ENCODE peak calls at places on chromosome 20, in eight cellular contexts. S is right lobe of liver, K is testis, G is H1, T is GM12878, W is stomach, A is IMR-90, N is breast epithelium. Q is an unnamed sample.
A peak's percentile ranks its signal among the peaks of the same experiment; 100 is the strongest.

GRCh38 chr20:50724851-50725721 is 6.3 kb upstream of the PARD6B start:
- DNase-seq in G (no peak), N (peak; percentile 89), A (peak; percentile 96), W (peak; percentile 41), K (peak; percentile 95), S (no peak), T (no peak), Q (no peak)

GRCh38 chr20:32535953-32536823 is 48.9 kb downstream of the NOL4L start:
- DNase-seq in S (peak; percentile 55), G (peak; percentile 74), A (peak; percentile 6), N (no peak), W (peak; percentile 72), K (peak; percentile 68), T (no peak), Q (no peak)

GRCh38 chr20:48191200-48191599 is 405.9 kb upstream of the SULF2 start:
- DNase-seq in A (no peak), N (no peak), K (no peak), W (no peak), T (no peak), G (no peak), S (no peak), Q (no peak)

GRCh38 chr20:8073024-8073832 is 53.7 kb upstream of the TMX4 start:
- DNase-seq in W (no peak), T (no peak), G (no peak), A (peak; percentile 90), N (no peak), K (no peak), S (no peak), Q (no peak)

GRCh38 chr20:35329435-35330139 is 37.4 kb upstream of the FAM83C start:
- DNase-seq in G (peak; percentile 89), N (no peak), A (peak; percentile 28), T (no peak), W (peak; percentile 60), S (peak; percentile 39), K (no peak), Q (no peak)

GRCh38 chr20:33211817-33212424 is 5.2 kb upstream of the BPIFA3 start:
- DNase-seq in T (no peak), W (peak; percentile 82), K (peak; percentile 86), A (peak; percentile 33), N (no peak), G (peak; percentile 64), S (peak; percentile 47), Q (no peak)

GRCh38 chr20:20450461-20451027 is 82.6 kb downstream of the INSM1 start:
- DNase-seq in T (no peak), K (no peak), W (peak; percentile 52), S (peak; percentile 51), N (no peak), A (no peak), G (no peak), Q (no peak)

GRCh38 chr20:57618766-57619052 is 1.5 kb downstream of the ZBP1 start:
- DNase-seq in K (no peak), T (no peak), N (no peak), W (no peak), S (no peak), A (no peak), G (peak; percentile 19), Q (no peak)

GRCh38 chr20:49207071-49207470 is 12.1 kb upstream of the DDX27 start:
- DNase-seq in T (no peak), K (peak; percentile 43), G (peak; percentile 59), W (no peak), A (no peak), S (no peak), N (no peak), Q (no peak)

GRCh38 chr20:52192296-52193007 is 873 bp upstream of the ZFP64 start:
- DNase-seq in K (peak; percentile 65), W (no peak), T (peak; percentile 35), G (no peak), S (no peak), A (no peak), N (no peak), Q (no peak)

GRCh38 chr20:53789913-53790675 is 196.5 kb upstream of the ZNF217 start:
- DNase-seq in T (no peak), S (no peak), W (no peak), K (no peak), N (no peak), G (no peak), A (no peak), Q (no peak)

GRCh38 chr20:63979221-63979548 is 257 bp downstream of the SAMD10 start:
- DNase-seq in W (no peak), G (no peak), S (peak; percentile 36), N (no peak), A (no peak), T (no peak), K (no peak), Q (no peak)

GRCh38 chr20:13392391-13392790 is 171.3 kb downstream of the ISM1 start:
- DNase-seq in T (no peak), N (no peak), W (no peak), A (no peak), G (no peak), S (no peak), K (no peak), Q (no peak)

GRCh38 chr20:15045246-15045645 is 707.8 kb upstream of the FLRT3 start:
- DNase-seq in N (peak; percentile 88), A (no peak), K (peak; percentile 65), G (no peak), W (no peak), S (no peak), T (no peak), Q (no peak)

GRCh38 chr20:15042723-15043122 is 705.3 kb upstream of the FLRT3 start:
- DNase-seq in N (no peak), A (no peak), T (no peak), K (no peak), G (no peak), S (no peak), W (no peak), Q (no peak)

GRCh38 chr20:15047561-15047960 is 710.1 kb upstream of the FLRT3 start:
- DNase-seq in K (no peak), T (no peak), A (no peak), N (no peak), W (no peak), G (no peak), S (no peak), Q (no peak)

DNA sequence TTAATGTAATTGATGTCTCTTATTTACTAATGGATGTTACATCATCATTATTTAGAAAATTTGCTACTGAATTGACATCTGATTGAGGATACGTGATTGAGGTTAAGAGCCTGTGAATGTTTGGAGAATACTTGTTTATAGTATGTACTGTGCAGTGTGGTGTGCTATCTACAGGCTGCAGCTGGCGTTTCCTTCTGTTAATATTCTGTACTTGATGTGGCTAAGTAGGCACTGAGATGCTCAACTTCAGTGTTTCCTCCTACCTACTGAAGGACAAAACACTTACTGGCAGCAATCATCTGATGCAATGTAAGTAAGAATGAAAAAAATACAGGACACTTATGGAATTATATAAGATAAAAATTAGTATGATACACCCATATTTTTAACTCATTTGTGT is 709.7 kb upstream of the FLRT3 start:
- DNase-seq in G (no peak), A (no peak), S (no peak), W (no peak), N (no peak), K (no peak), T (no peak), Q (no peak)
- H3K4me3 ChIP-seq in G (no peak overlapping the region), A (no peak overlapping the region), S (no peak overlapping the region), W (no peak overlapping the region), N (no peak overlapping the region), K (no peak overlapping the region), T (no peak overlapping the region), Q (no peak overlapping the region)

GRCh38 chr20:17958326-17959256 is 10.0 kb downstream of the SNX5 start:
- DNase-seq in N (no peak), K (no peak), G (no peak), S (no peak), W (no peak), T (no peak), A (peak; percentile 61), Q (no peak)
- TF ChIP-seq POLR2A in N (no peak), K (no peak), G (peak; percentile 69), S (no peak), W (no peak), T (no peak), A (no peak), Q (no peak)

GRCh38 chr20:1940581-1940980 is 45.4 kb downstream of the SIRPA start:
- DNase-seq in W (no peak), G (no peak), N (no peak), S (no peak), K (no peak), A (no peak), T (no peak), Q (no peak)

GRCh38 chr20:1942486-1943266 is 47.5 kb downstream of the SIRPA start:
- DNase-seq in K (no peak), N (no peak), S (no peak), W (no peak), T (no peak), A (no peak), G (no peak), Q (no peak)

GRCh38 chr20:1942061-1942460 is 46.9 kb downstream of the SIRPA start:
- DNase-seq in N (no peak), W (no peak), K (no peak), T (no peak), A (no peak), G (no peak), S (no peak), Q (no peak)

GRCh38 chr20:1939270-1939595 is 44.0 kb downstream of the SIRPA start:
- DNase-seq in A (no peak), G (no peak), S (peak; percentile 69), N (no peak), W (no peak), K (no peak), T (no peak), Q (no peak)

DNA sequence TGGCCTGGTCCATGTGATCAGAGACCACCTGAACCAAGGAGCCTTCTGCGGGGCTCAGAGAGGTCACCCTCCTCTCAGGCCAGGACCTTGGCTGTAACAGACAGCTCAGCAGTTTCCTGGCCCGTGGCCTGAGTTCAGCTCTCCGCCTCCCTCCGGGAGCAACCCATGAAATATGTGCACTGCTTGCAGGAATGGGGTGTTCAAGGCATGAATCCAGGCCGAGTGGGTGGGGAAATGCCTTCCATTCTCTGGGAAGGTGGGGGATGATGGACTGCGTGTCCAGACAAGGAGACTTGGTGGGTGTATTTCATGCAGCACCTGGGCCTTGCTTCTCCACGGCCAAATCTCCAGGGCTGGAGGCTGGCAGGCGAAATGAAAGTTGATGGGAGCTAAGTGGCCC is 46.0 kb downstream of the SIRPA start:
- DNase-seq in G (no peak), A (peak; percentile 30), T (no peak), W (no peak), S (peak; percentile 55), N (peak; percentile 91), K (no peak), Q (no peak)
- H3K4me1 ChIP-seq in G (peaks cover 7% of the 10 kb centered on the region), A (peaks cover 4% of the 10 kb centered on the region), T (no peaks in the 10 kb centered on the region), W (peaks cover 2% of the 10 kb centered on the region), S (peaks cover 2% of the 10 kb centered on the region), N (peaks cover 7% of the 10 kb centered on the region), K (no peaks in the 10 kb centered on the region), Q (peaks cover 28% of the 10 kb centered on the region)

DNA sequence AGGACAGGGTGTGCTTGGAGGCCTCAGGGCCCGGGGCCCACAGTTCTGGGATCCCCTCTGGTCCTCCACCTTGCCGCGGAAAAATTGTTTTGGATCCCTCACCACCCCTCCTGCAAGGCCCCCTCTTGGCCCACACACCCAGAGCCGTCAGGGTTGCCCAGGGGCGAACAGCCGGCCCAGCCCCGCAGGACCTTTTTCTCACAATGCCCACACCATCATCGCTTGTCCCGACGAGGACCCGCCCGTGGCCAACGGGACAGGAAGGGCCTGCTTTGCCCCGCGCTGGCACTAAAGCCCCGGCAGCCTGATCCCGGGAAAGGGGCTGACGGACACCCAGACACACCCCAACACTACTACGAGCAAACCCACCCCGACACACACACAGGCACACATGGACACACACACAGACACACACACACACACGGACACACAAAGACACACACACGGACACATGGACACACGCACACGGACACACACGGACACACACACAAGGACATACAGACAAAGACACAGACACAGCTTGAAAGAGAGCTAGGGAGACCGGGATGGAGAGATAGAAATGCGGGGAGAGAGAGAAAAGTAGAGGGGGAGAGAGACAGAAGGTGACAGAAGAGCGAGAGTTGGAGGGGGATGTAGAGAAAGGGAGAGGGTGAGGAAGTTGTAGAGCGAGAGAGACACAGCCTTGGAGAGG is 1493.5 kb upstream of the DEFB115 start:
- DNase-seq in S (no peak), K (no peak), W (no peak), N (no peak), G (no peak), A (no peak), T (no peak), Q (no peak)
- H3K4me3 ChIP-seq in S (no peak overlapping the region), K (no peak overlapping the region), W (no peak overlapping the region), N (no peak overlapping the region), G (no peak overlapping the region), A (no peak overlapping the region), T (no peak overlapping the region), Q (no peak overlapping the region)

Q was measured in vagina.